ENCODE peak calls at places on chromosomes 11 and 22, in four cellular contexts. G is C1 segment of cervical spinal cord, O is EH, Q is AG04450. K is an unnamed sample.
A peak's percentile ranks its signal among the peaks of the same experiment; 100 is the strongest.

GRCh38 chr22:17779286-17780115 is 5.2 kb upstream of the BID start:
- DNase-seq in G (no peak), O (no peak), Q (no peak), K (no peak)

GRCh38 chr11:81570669-81571068 is 1163.0 kb downstream of the FAM181B start:
- DNase-seq in G (no peak), O (no peak), Q (no peak), K (no peak)

GRCh38 chr11:3000032-3000961 is 8.2 kb upstream of the NAP1L4 start:
- DNase-seq in G (peak; percentile 83), O (peak; percentile 49), Q (peak; percentile 38), K (no peak)

GRCh38 chr11:19738124-19738523 is 25.5 kb downstream of the NAV2 start:
- DNase-seq in G (no peak), O (no peak), Q (no peak), K (no peak)

GRCh38 chr11:17500673-17501072 is 24.0 kb upstream of the ABCC8 start:
- DNase-seq in G (no peak), O (no peak), Q (no peak), K (no peak)

GRCh38 chr22:39434721-39435120 is 22.1 kb upstream of the MGAT3 start:
- DNase-seq in G (no peak), O (no peak), Q (no peak), K (no peak)

GRCh38 chr11:1968454-1968995 is 21.4 kb downstream of the MRPL23 start:
- DNase-seq in G (no peak), O (no peak), Q (no peak), K (no peak)

GRCh38 chr11:69114811-69115523 is 40.8 kb upstream of the SMIM38 start:
- DNase-seq in G (no peak), O (no peak), Q (no peak), K (no peak)

GRCh38 chr11:118217575-118217974 is 7.2 kb downstream of the JAML start:
- DNase-seq in G (no peak), O (no peak), Q (no peak), K (no peak)

GRCh38 chr11:79342686-79343085 is 98.1 kb downstream of the TENM4 start:
- DNase-seq in G (no peak), O (no peak), Q (no peak), K (no peak)

GRCh38 chr11:127628463-127628785 is 627.9 kb upstream of the KIRREL3 start:
- DNase-seq in G (no peak), O (no peak), Q (no peak), K (no peak)

GRCh38 chr11:8808226-8808585 is 102.8 kb upstream of the AKIP1 start:
- DNase-seq in G (no peak), O (no peak), Q (no peak), K (no peak)

GRCh38 chr22:33873186-33873585 is 47.1 kb downstream of the LARGE1 start:
- DNase-seq in G (no peak), O (peak; percentile 15), Q (no peak), K (peak; percentile 34)

GRCh38 chr11:109000531-109000930 is 335.7 kb downstream of the DDX10 start:
- DNase-seq in G (no peak), O (no peak), Q (no peak), K (no peak)

GRCh38 chr11:126561327-126561893 is 205.9 kb downstream of the ST3GAL4 start:
- DNase-seq in G (no peak), O (peak; percentile 77), Q (peak; percentile 45), K (peak; percentile 58)

GRCh38 chr11:43649921-43650320 is 30.6 kb upstream of the HSD17B12 start:
- DNase-seq in G (no peak), O (no peak), Q (no peak), K (no peak)

GRCh38 chr11:117931971-117932370 is 2.8 kb upstream of the TMPRSS13 start:
- DNase-seq in G (no peak), O (no peak), Q (no peak), K (no peak)

GRCh38 chr22:44538071-44538470 is 40.0 kb upstream of the RTL6 start:
- DNase-seq in G (no peak), O (peak; percentile 68), Q (no peak), K (peak; percentile 47)

GRCh38 chr11:34114014-34114413 is 8.6 kb downstream of the NAT10 start:
- DNase-seq in G (no peak), O (no peak), Q (no peak), K (no peak)

GRCh38 chr22:43109921-43110443 is 568 bp upstream of the BIK start:
- DNase-seq in G (no peak), O (no peak), Q (no peak), K (no peak)

GRCh38 chr11:117789241-117789640 is 7.8 kb downstream of the DSCAML1 start:
- DNase-seq in G (no peak), O (no peak), Q (no peak), K (no peak)

GRCh38 chr22:18056161-18056666 is 21.6 kb upstream of the PEX26 start:
- DNase-seq in G (peak; percentile 37), O (peak; percentile 93), Q (no peak), K (peak; percentile 84)

GRCh38 chr11:72742522-72743320 is 9.5 kb downstream of the ARAP1 start:
- DNase-seq in G (no peak), O (no peak), Q (no peak), K (no peak)

GRCh38 chr22:48934446-48934845 is 893.2 kb downstream of the BRD1 start:
- DNase-seq in G (no peak), O (no peak), Q (no peak), K (no peak)